ENCODE peak calls at places on chromosomes 3 and 15, in nine cellular contexts. One of them, this sample, is unnamed.

GRCh38 chr3:50370594-50370993 is 11.3 kb upstream of the TMEM115 start:
- DNase-seq in body of pancreas: no peak
- DNase-seq in lower leg skin: no peak
- DNase-seq in transverse colon: no peak
- DNase-seq in heart left ventricle: no peak
- DNase-seq in stomach: no peak
- DNase-seq in HepG2: no peak
- DNase-seq in IMR-90: peak; percentile 23
- DNase-seq in sigmoid colon: no peak
- DNase-seq in this sample: peak; percentile 54

GRCh38 chr3:118710532-118710931 is 324.1 kb downstream of the IGSF11 start:
- DNase-seq in sigmoid colon: no peak
- DNase-seq in heart left ventricle: no peak
- DNase-seq in transverse colon: no peak
- DNase-seq in body of pancreas: no peak
- DNase-seq in lower leg skin: no peak
- DNase-seq in IMR-90: no peak
- DNase-seq in HepG2: no peak
- DNase-seq in stomach: no peak
- DNase-seq in this sample: no peak

GRCh38 chr15:35827156-35827555 is 281.2 kb upstream of the DPH6 start:
- DNase-seq in HepG2: no peak
- DNase-seq in body of pancreas: no peak
- DNase-seq in IMR-90: peak; percentile 14
- DNase-seq in heart left ventricle: no peak
- DNase-seq in stomach: no peak
- DNase-seq in sigmoid colon: no peak
- DNase-seq in transverse colon: no peak
- DNase-seq in lower leg skin: no peak
- DNase-seq in this sample: no peak

GRCh38 chr15:64155802-64156651 is 4.5 kb downstream of the SNX22 start:
- DNase-seq in IMR-90: no peak
- DNase-seq in heart left ventricle: no peak
- DNase-seq in lower leg skin: no peak
- DNase-seq in sigmoid colon: no peak
- DNase-seq in body of pancreas: no peak
- DNase-seq in HepG2: no peak
- DNase-seq in transverse colon: no peak
- DNase-seq in stomach: no peak
- DNase-seq in this sample: no peak

GRCh38 chr3:40167958-40168357 is 141.5 kb upstream of the EIF1B start:
- DNase-seq in lower leg skin: no peak
- DNase-seq in heart left ventricle: no peak
- DNase-seq in IMR-90: no peak
- DNase-seq in stomach: peak; percentile 58
- DNase-seq in body of pancreas: no peak
- DNase-seq in HepG2: peak; percentile 16
- DNase-seq in sigmoid colon: no peak
- DNase-seq in transverse colon: no peak
- DNase-seq in this sample: no peak

GRCh38 chr3:8236264-8236663 is 265.4 kb upstream of the LMCD1 start:
- DNase-seq in body of pancreas: no peak
- DNase-seq in sigmoid colon: no peak
- DNase-seq in heart left ventricle: no peak
- DNase-seq in stomach: no peak
- DNase-seq in IMR-90: no peak
- DNase-seq in HepG2: no peak
- DNase-seq in lower leg skin: no peak
- DNase-seq in transverse colon: no peak
- DNase-seq in this sample: no peak

GRCh38 chr3:128226794-128227399 is 73.6 kb downstream of the EEFSEC start:
- DNase-seq in sigmoid colon: no peak
- DNase-seq in body of pancreas: peak; percentile 40
- DNase-seq in HepG2: peak; percentile 31
- DNase-seq in IMR-90: peak; percentile 7
- DNase-seq in stomach: no peak
- DNase-seq in lower leg skin: no peak
- DNase-seq in transverse colon: no peak
- DNase-seq in heart left ventricle: no peak
- DNase-seq in this sample: peak; percentile 50

GRCh38 chr3:163490119-163490518 is 1588.2 kb downstream of the SI start:
- DNase-seq in heart left ventricle: no peak
- DNase-seq in HepG2: peak; percentile 57
- DNase-seq in transverse colon: peak; percentile 15
- DNase-seq in IMR-90: no peak
- DNase-seq in sigmoid colon: no peak
- DNase-seq in stomach: peak; percentile 39
- DNase-seq in lower leg skin: no peak
- DNase-seq in body of pancreas: peak; percentile 49
- DNase-seq in this sample: peak; percentile 61

GRCh38 chr15:100291106-100291505 is 50.7 kb downstream of the ADAMTS17 start:
- DNase-seq in HepG2: no peak
- DNase-seq in transverse colon: no peak
- DNase-seq in sigmoid colon: no peak
- DNase-seq in heart left ventricle: no peak
- DNase-seq in lower leg skin: no peak
- DNase-seq in stomach: no peak
- DNase-seq in IMR-90: no peak
- DNase-seq in body of pancreas: no peak
- DNase-seq in this sample: peak; percentile 48

GRCh38 chr3:46986055-46986730 is 6.7 kb downstream of the NBEAL2 start:
- DNase-seq in IMR-90: no peak
- DNase-seq in HepG2: no peak
- DNase-seq in sigmoid colon: no peak
- DNase-seq in heart left ventricle: no peak
- DNase-seq in lower leg skin: no peak
- DNase-seq in transverse colon: peak; percentile 39
- DNase-seq in body of pancreas: no peak
- DNase-seq in stomach: no peak
- DNase-seq in this sample: no peak

GRCh38 chr3:155321418-155321817 is 27.9 kb upstream of the STRIT1 start:
- DNase-seq in HepG2: no peak
- DNase-seq in stomach: no peak
- DNase-seq in body of pancreas: no peak
- DNase-seq in sigmoid colon: no peak
- DNase-seq in transverse colon: no peak
- DNase-seq in lower leg skin: no peak
- DNase-seq in heart left ventricle: no peak
- DNase-seq in IMR-90: peak; percentile 15
- DNase-seq in this sample: no peak

GRCh38 chr15:62962101-62962995 is 80.2 kb upstream of the TPM1 start:
- DNase-seq in body of pancreas: no peak
- DNase-seq in IMR-90: no peak
- DNase-seq in lower leg skin: no peak
- DNase-seq in heart left ventricle: no peak
- DNase-seq in stomach: no peak
- DNase-seq in transverse colon: no peak
- DNase-seq in sigmoid colon: no peak
- DNase-seq in HepG2: no peak
- DNase-seq in this sample: no peak

GRCh38 chr3:74599564-74599963 is 14.9 kb downstream of the CNTN3 start:
- DNase-seq in stomach: no peak
- DNase-seq in body of pancreas: no peak
- DNase-seq in HepG2: no peak
- DNase-seq in sigmoid colon: no peak
- DNase-seq in transverse colon: no peak
- DNase-seq in IMR-90: peak; percentile 50
- DNase-seq in lower leg skin: no peak
- DNase-seq in heart left ventricle: no peak
- DNase-seq in this sample: no peak

GRCh38 chr3:50121416-50122032 is 32.8 kb downstream of the RBM5 start:
- DNase-seq in IMR-90: peak; percentile 79
- DNase-seq in lower leg skin: peak; percentile 58
- DNase-seq in transverse colon: peak; percentile 81
- DNase-seq in stomach: peak; percentile 81
- DNase-seq in body of pancreas: peak; percentile 79
- DNase-seq in sigmoid colon: peak; percentile 89
- DNase-seq in heart left ventricle: peak; percentile 68
- DNase-seq in HepG2: peak; percentile 70
- DNase-seq in this sample: peak; percentile 81

GRCh38 chr3:48696156-48696555 is 10.4 kb upstream of the NCKIPSD start:
- DNase-seq in lower leg skin: no peak
- DNase-seq in transverse colon: no peak
- DNase-seq in body of pancreas: no peak
- DNase-seq in heart left ventricle: no peak
- DNase-seq in stomach: no peak
- DNase-seq in sigmoid colon: no peak
- DNase-seq in HepG2: no peak
- DNase-seq in IMR-90: no peak
- DNase-seq in this sample: no peak

DNA sequence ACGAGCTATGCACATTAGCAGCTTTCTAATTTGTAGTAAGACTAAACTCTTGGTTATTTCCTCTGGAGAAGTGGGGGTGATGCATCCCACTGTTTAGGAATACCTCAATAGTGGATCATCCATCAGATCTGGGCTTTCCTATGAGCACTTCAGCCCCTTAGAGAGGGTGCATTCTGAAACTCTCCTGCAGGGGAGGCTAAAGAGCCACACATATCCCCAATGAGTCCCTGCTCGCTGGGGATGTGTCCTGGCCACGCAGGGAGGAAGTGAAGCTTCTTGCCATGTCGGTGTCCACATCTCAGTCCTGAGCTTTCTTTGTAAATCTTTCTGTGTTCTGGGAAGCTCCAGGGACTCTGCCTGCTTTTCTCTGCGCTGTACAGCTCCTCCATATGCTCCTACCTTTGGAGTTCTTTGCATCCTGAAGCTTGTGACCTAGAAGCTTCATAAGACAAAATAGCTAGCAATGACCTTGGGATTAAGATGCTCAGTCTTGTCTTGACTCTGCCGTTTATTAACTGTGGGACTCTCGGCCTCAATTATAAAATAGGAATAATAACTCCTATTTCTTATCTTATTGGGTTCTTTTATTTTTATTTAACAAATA is 28.3 kb upstream of the MASP1 start:
- DNase-seq in body of pancreas: peak; percentile 57
- DNase-seq in stomach: peak; percentile 83
- DNase-seq in lower leg skin: peak; percentile 71
- DNase-seq in transverse colon: peak; percentile 76
- DNase-seq in HepG2: peak; percentile 35
- DNase-seq in IMR-90: peak; percentile 70
- DNase-seq in heart left ventricle: peak; percentile 68
- DNase-seq in sigmoid colon: peak; percentile 81
- DNase-seq in this sample: peak; percentile 70
- TF ChIP-seq CTCF in body of pancreas: peak; percentile 60
- TF ChIP-seq CTCF in stomach: peak; percentile 38
- TF ChIP-seq CTCF in lower leg skin: no peak
- TF ChIP-seq CTCF in transverse colon: peak; percentile 87
- TF ChIP-seq CTCF in HepG2: peak; percentile 70
- TF ChIP-seq CTCF in IMR-90: peak; percentile 88
- TF ChIP-seq CTCF in heart left ventricle: peak; percentile 89
- TF ChIP-seq CTCF in sigmoid colon: peak; percentile 93
- TF ChIP-seq CTCF in this sample: peak; percentile 82

DNA sequence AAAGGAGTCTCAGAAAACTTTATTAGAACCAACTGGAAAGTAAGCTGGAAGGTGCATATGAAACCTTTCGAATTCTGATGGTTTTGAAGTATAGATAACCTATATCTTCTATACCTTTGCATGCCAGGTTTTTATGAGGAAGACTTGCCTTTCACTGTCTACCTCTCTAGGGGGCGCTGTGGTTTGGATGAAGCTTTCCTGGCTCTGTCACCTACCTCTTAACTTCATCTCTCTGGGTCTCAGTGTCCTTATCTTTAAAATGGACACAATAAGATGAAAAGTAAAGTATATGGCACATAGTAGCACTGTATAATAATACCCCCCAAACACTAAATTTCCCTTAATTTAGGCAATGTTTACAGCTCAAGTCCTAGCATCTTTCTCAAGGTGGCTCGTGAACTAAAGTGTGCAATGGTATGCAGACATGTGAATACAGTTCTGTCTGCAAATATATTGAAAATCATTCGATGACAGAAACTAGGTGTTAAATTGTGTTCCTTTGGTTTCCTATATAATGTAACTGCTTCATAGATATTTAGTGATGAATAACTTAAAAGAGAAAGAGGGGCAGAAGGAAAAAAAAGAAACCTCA is 314.3 kb downstream of the CHST2 start:
- DNase-seq in lower leg skin: no peak
- DNase-seq in heart left ventricle: no peak
- DNase-seq in HepG2: peak; percentile 4
- DNase-seq in body of pancreas: no peak
- DNase-seq in stomach: no peak
- DNase-seq in sigmoid colon: no peak
- DNase-seq in transverse colon: no peak
- DNase-seq in IMR-90: no peak
- DNase-seq in this sample: peak; percentile 47
- TF ChIP-seq POLR2A in lower leg skin: no peak
- TF ChIP-seq POLR2A in heart left ventricle: no peak
- TF ChIP-seq POLR2A in HepG2: no peak
- TF ChIP-seq POLR2A in body of pancreas: no peak
- TF ChIP-seq POLR2A in stomach: no peak
- TF ChIP-seq POLR2A in sigmoid colon: no peak
- TF ChIP-seq POLR2A in transverse colon: no peak
- TF ChIP-seq POLR2A in IMR-90: no peak
- TF ChIP-seq POLR2A in this sample: no peak

GRCh38 chr3:123027292-123028232 is at the start of gene SEMA5B:
- DNase-seq in HepG2: no peak
- DNase-seq in transverse colon: peak; percentile 9
- DNase-seq in IMR-90: no peak
- DNase-seq in heart left ventricle: peak; percentile 38
- DNase-seq in body of pancreas: peak; percentile 28
- DNase-seq in stomach: peak; percentile 29
- DNase-seq in lower leg skin: no peak
- DNase-seq in sigmoid colon: no peak
- DNase-seq in this sample: no peak
- TF ChIP-seq CTCF in HepG2: peak; percentile 63
- TF ChIP-seq CTCF in transverse colon: peak; percentile 28
- TF ChIP-seq CTCF in IMR-90: peak; percentile 34
- TF ChIP-seq CTCF in heart left ventricle: peak; percentile 49
- TF ChIP-seq CTCF in body of pancreas: peak; percentile 14
- TF ChIP-seq CTCF in stomach: no peak
- TF ChIP-seq CTCF in lower leg skin: no peak
- TF ChIP-seq CTCF in sigmoid colon: no peak
- TF ChIP-seq CTCF in this sample: no peak

GRCh38 chr15:78944202-78944625 is 632 bp downstream of the CTSH start:
- DNase-seq in body of pancreas: no peak
- DNase-seq in stomach: peak; percentile 38
- DNase-seq in sigmoid colon: no peak
- DNase-seq in heart left ventricle: no peak
- DNase-seq in IMR-90: no peak
- DNase-seq in transverse colon: peak; percentile 35
- DNase-seq in lower leg skin: no peak
- DNase-seq in HepG2: no peak
- DNase-seq in this sample: peak; percentile 48

GRCh38 chr15:78943692-78944091 is 1.2 kb downstream of the CTSH start:
- DNase-seq in body of pancreas: no peak
- DNase-seq in heart left ventricle: no peak
- DNase-seq in HepG2: no peak
- DNase-seq in IMR-90: no peak
- DNase-seq in transverse colon: no peak
- DNase-seq in stomach: no peak
- DNase-seq in sigmoid colon: no peak
- DNase-seq in lower leg skin: no peak
- DNase-seq in this sample: no peak

GRCh38 chr15:78942741-78943140 is 2.1 kb downstream of the CTSH start:
- DNase-seq in sigmoid colon: no peak
- DNase-seq in heart left ventricle: no peak
- DNase-seq in transverse colon: no peak
- DNase-seq in stomach: no peak
- DNase-seq in lower leg skin: no peak
- DNase-seq in HepG2: no peak
- DNase-seq in IMR-90: no peak
- DNase-seq in body of pancreas: no peak
- DNase-seq in this sample: no peak

GRCh38 chr15:78946493-78946892 is 1.6 kb upstream of the CTSH start:
- DNase-seq in HepG2: no peak
- DNase-seq in stomach: no peak
- DNase-seq in transverse colon: no peak
- DNase-seq in IMR-90: no peak
- DNase-seq in heart left ventricle: no peak
- DNase-seq in sigmoid colon: no peak
- DNase-seq in body of pancreas: no peak
- DNase-seq in lower leg skin: no peak
- DNase-seq in this sample: no peak

GRCh38 chr15:78944669-78945407 is at the start of gene CTSH:
- DNase-seq in lower leg skin: no peak
- DNase-seq in sigmoid colon: peak; percentile 87
- DNase-seq in body of pancreas: peak; percentile 91
- DNase-seq in HepG2: peak; percentile 84
- DNase-seq in stomach: peak; percentile 95
- DNase-seq in IMR-90: peak; percentile 17
- DNase-seq in heart left ventricle: peak; percentile 86
- DNase-seq in transverse colon: peak; percentile 91
- DNase-seq in this sample: peak; percentile 87
- TF ChIP-seq POLR2A in lower leg skin: no peak
- TF ChIP-seq POLR2A in sigmoid colon: no peak
- TF ChIP-seq POLR2A in body of pancreas: peak; percentile 44
- TF ChIP-seq POLR2A in HepG2: peak; percentile 42
- TF ChIP-seq POLR2A in stomach: no peak
- TF ChIP-seq POLR2A in IMR-90: no peak
- TF ChIP-seq POLR2A in heart left ventricle: peak; percentile 85
- TF ChIP-seq POLR2A in transverse colon: peak; percentile 22
- TF ChIP-seq POLR2A in this sample: peak; percentile 46